ENCODE peak calls at places on chromosomes 3 and 15, in seven cellular contexts. O, H, K, T, B, Q and A are unnamed samples.

GRCh38 chr3:98705694-98706093 is 57.4 kb upstream of the ST3GAL6 start:
- DNase-seq in O (no peak), H (peak), K (no peak), T (no peak), B (no peak), Q (no peak), A (peak)

GRCh38 chr15:39589193-39589814 is 8.4 kb downstream of the THBS1 start:
- DNase-seq in O (no peak), H (no peak), K (peak), T (no peak), B (no peak), Q (no peak), A (peak)

GRCh38 chr3:101780661-101781060 is 1.6 kb downstream of the NXPE3 start:
- DNase-seq in O (peak), H (peak), K (peak), T (no peak), B (no peak), Q (no peak), A (peak)

GRCh38 chr3:45497963-45498362 is 96.6 kb upstream of the LIMD1 start:
- DNase-seq in O (no peak), H (no peak), K (no peak), T (no peak), B (no peak), Q (no peak), A (no peak)

GRCh38 chr3:69359339-69359893 is 26.5 kb downstream of the FRMD4B start:
- DNase-seq in O (no peak), H (no peak), K (no peak), T (no peak), B (no peak), Q (no peak), A (no peak)

GRCh38 chr3:130073582-130073981 is 8.0 kb upstream of the ALG1L2 start:
- DNase-seq in O (no peak), H (no peak), K (no peak), T (no peak), B (no peak), Q (no peak), A (no peak)

GRCh38 chr3:147431746-147432145 is 22.6 kb downstream of the ZIC1 start:
- DNase-seq in O (no peak), H (no peak), K (no peak), T (no peak), B (no peak), Q (no peak), A (peak)

GRCh38 chr3:25235471-25235870 is 192.6 kb upstream of the RARB start:
- DNase-seq in O (no peak), H (no peak), K (no peak), T (no peak), B (no peak), Q (no peak), A (no peak)

GRCh38 chr3:110542552-110543164 is 529.0 kb upstream of the NECTIN3 start:
- DNase-seq in O (no peak), H (no peak), K (no peak), T (no peak), B (no peak), Q (no peak), A (peak)

GRCh38 chr3:64220161-64220560 is 5.1 kb downstream of the PRICKLE2 start:
- DNase-seq in O (no peak), H (peak), K (no peak), T (no peak), B (no peak), Q (no peak), A (peak)

GRCh38 chr3:68892297-68892696 is 40.0 kb downstream of the TAFA4 start:
- DNase-seq in O (no peak), H (no peak), K (no peak), T (no peak), B (no peak), Q (no peak), A (no peak)

GRCh38 chr3:65828706-65829105 is 210.0 kb downstream of the MAGI1 start:
- DNase-seq in O (no peak), H (peak), K (no peak), T (no peak), B (no peak), Q (no peak), A (peak)

GRCh38 chr3:8657804-8658311 is 13.3 kb upstream of the SSUH2 start:
- DNase-seq in O (no peak), H (no peak), K (no peak), T (no peak), B (no peak), Q (no peak), A (no peak)

GRCh38 chr15:93072011-93072410 is 17.0 kb downstream of the RGMA start:
- DNase-seq in O (no peak), H (peak), K (peak), T (no peak), B (no peak), Q (no peak), A (peak)

GRCh38 chr3:11641316-11641682 is 2.4 kb downstream of the VGLL4 start:
- DNase-seq in O (no peak), H (peak), K (no peak), T (no peak), B (no peak), Q (no peak), A (peak)

GRCh38 chr15:63350178-63350621 is 31.4 kb downstream of the CA12 start:
- DNase-seq in O (no peak), H (peak), K (no peak), T (peak), B (no peak), Q (no peak), A (no peak)

DNA sequence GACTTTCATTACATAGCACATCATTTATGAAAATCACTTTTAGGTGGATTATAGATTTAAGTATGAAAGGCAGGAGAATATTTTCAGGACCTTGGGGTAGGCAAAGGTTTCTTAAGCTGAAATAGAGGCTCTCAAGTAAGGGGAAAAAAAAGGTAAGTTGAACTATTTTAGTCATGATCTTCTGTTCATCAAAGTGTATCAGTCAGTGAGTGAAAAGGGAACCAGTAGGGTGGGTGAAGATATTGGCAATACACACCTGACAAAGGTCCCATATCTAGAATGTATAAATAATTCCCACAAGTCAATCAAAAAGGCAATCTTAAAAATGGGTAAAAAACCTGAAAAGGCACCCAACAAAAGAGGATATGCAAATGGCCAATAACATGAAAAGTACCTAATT is 218.6 kb downstream of the KLF13 start:
- DNase-seq in O (no peak), H (no peak), K (no peak), T (no peak), B (no peak), Q (no peak), A (no peak)
- H3K4me3 ChIP-seq in O (no peak), H (no peak), K (no peak), T (no peak), B (no peak), Q (no peak), A (no peak)

GRCh38 chr15:75176404-75176761 is 25.3 kb upstream of the C15orf39 start:
- DNase-seq in O (no peak), H (no peak), K (no peak), T (no peak), B (no peak), Q (no peak), A (no peak)

GRCh38 chr15:75179773-75180140 is 21.9 kb upstream of the C15orf39 start:
- DNase-seq in O (no peak), H (no peak), K (no peak), T (no peak), B (no peak), Q (no peak), A (no peak)

GRCh38 chr15:75178171-75178937 is 23.3 kb upstream of the C15orf39 start:
- DNase-seq in O (no peak), H (no peak), K (no peak), T (peak), B (peak), Q (no peak), A (peak)

GRCh38 chr15:75178938-75179772 is 22.5 kb upstream of the C15orf39 start:
- DNase-seq in O (no peak), H (no peak), K (no peak), T (no peak), B (no peak), Q (no peak), A (no peak)

DNA sequence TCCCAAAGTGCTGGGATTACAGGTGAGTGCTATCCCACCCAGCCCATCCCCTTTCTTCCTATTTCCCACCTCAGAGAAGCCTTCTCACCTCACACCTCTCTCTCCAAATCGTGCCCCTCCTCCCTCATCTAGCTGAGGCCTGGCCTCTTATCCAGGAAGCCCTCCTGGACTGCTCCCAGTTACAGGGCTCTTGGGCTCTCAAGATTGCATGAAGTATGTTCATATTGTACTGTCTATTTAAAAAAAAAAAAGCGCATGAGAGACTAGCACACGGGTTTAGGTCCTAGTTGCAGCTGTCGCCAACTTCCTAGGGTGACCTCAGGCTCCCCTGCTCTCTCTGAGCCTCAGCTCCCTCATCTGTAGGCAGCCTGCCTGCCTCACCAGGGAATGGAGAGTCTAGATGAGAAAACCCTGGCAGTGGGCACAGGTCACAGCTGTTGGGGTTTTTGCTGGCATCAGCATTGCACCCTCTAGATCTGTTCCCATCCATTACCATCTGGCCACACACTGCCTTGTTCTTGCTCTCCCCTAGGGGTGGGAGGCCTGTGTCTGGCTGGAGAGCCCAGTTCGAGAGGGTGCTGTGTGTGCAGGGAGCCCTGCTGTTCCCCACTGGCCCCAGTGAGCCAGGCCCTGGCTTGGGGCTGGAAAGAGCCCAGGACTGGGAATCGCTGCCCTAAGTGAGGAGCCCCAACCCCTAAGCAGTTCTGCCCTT is 24.2 kb upstream of the C15orf39 start:
- DNase-seq in O (no peak), H (no peak), K (no peak), T (no peak), B (no peak), Q (no peak), A (peak)
- TF ChIP-seq CTCF in O (no peak), H (no peak), K (no peak), T (no peak), B (no peak), Q (no peak), A (no peak)

GRCh38 chr3:57164606-57165573 is at the start of gene IL17RD:
- DNase-seq in O (no peak), H (peak), K (no peak), T (peak), B (peak), Q (no peak), A (peak)
- H3K4me3 ChIP-seq in O (peak), H (peak), K (peak), T (peak), B (peak), Q (peak), A (peak)

GRCh38 chr15:88487176-88487795 is 19.8 kb downstream of the MRPS11 start:
- DNase-seq in O (no peak), H (no peak), K (no peak), T (no peak), B (no peak), Q (no peak), A (no peak)

GRCh38 chr15:88490036-88490435 is 22.5 kb downstream of the MRPS11 start:
- DNase-seq in O (no peak), H (no peak), K (no peak), T (no peak), B (no peak), Q (no peak), A (no peak)

GRCh38 chr15:88487796-88488523 is 20.5 kb downstream of the MRPS11 start:
- DNase-seq in O (no peak), H (no peak), K (no peak), T (no peak), B (no peak), Q (no peak), A (no peak)

GRCh38 chr15:88491158-88491557 is 23.6 kb downstream of the MRPS11 start:
- DNase-seq in O (no peak), H (no peak), K (no peak), T (no peak), B (no peak), Q (no peak), A (no peak)

DNA sequence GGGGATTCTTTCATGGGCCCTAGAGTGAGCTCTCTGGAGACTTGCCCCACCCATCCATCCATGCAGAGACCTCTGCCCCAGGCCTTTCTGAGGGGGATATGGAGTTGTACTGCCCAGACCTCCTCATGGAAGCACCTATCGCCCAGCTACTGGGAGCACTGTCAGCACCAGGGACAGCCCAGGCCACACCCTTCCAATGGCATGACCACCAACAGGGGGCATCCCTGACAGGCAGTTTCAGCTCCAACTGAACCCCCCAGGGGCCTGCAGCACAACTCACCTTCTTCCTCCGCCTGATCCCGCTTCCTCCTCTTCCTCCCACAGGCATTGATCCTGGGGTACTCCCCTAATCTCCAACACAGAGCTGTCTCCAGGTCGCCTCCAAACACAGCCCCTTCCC is 21.8 kb downstream of the MRPS11 start:
- DNase-seq in O (no peak), H (no peak), K (no peak), T (no peak), B (no peak), Q (no peak), A (no peak)
- TF ChIP-seq CTCF in O (no peak), H (no peak), K (no peak), T (no peak), B (no peak), Q (no peak), A (no peak)

DNA sequence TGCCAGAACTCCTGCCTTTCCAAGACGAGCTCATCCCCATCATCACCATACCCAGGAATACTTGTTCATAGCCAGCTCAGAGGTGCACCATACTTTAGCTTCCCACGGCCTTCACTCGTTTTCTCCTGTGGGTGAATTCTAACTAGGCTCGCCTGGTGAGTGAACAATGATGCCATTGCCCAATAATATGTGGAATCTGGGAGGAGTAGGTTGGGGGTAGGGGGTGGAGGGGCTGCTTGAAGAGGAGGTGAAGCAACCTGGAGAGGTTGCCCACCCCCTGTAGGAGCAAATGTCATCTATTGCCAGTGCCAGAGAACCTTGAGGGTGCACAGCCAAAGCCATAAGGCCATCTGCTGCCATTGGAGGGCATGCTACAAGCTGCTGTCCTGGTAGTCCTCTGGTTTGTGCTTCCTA is 592 bp upstream of the ZNF445 start:
- DNase-seq in O (no peak), H (no peak), K (no peak), T (no peak), B (no peak), Q (no peak), A (no peak)
- H3K4me3 ChIP-seq in O (peak), H (peak), K (peak), T (peak), B (peak), Q (peak), A (peak)

DNA sequence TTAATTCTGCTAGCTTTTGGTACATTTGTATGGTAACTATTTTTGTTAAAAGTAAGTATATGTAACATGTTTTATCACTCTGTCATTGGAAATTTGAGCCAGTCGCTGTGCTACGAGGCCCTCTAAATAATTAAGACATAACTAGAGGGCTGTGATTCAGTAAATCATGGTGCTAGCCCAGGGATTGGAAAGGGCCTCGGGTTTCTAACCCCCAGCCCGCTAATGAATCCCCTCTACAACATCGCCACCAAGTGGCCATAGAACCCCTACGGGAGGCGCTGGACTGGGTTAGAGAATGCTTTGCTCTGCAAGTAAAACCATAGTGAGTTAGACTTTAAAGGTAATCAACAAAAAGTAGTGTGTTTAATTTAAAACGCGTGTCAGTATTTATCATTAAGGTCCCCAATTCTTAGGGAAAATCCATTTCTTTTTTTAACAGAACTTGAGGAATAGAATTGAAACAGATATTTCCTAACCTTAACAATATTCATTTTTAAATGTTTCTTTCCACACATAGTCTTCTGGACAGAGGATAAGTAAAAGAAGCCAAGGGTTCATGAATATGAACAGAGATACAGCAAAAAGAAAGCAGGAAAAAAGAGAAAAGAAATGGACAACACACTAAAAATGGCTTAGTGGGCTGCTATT is 744.7 kb downstream of the EPHA3 start:
- DNase-seq in O (no peak), H (peak), K (no peak), T (no peak), B (no peak), Q (no peak), A (peak)
- TF ChIP-seq CTCF in O (peak), H (peak), K (no peak), T (peak), B (no peak), Q (no peak), A (peak)

DNA sequence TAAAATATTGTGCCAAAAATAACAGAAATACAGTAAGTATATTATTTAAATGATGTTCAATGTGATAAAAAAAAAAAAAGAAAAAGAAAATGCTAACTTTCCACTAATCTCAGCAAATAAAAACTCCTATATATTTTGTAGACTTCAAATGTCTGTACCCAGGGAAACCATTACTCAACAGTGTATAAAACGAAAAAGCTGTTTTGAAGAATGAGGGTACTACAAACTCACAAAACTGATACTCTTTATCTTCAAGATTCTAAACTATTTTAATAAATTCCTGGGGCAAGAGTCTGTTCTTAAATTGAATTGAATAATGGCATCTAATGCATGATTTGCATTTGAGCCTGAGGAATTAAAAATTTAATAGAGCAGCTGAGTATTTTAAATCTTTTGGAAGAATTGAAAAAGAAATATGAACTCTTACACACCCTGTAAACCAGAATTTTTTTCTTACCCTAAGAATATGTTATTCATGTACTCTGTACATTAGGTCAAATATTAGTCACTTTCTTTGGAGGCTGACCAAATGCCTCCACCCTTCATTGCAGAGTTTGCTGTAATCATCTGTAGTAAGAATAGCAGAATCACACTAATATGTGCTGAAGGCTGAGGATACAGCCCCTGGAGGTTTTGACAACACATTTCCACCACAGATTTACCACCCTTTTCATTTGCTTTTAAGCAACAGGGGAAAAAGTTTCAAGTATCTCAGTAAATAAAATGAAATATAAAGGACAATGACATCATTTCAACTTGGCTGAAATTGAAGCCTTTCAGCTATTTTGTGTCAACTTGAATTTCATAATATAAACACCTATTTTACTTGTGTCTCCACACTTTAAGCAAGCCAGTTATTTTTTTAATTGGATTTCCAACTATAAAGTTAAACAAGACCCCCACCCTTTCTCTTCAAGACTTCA is 79.7 kb downstream of the FBN1 start:
- DNase-seq in O (peak), H (peak), K (no peak), T (no peak), B (no peak), Q (no peak), A (peak)
- H3K4me3 ChIP-seq in O (no peak), H (no peak), K (no peak), T (no peak), B (no peak), Q (no peak), A (no peak)

DNA sequence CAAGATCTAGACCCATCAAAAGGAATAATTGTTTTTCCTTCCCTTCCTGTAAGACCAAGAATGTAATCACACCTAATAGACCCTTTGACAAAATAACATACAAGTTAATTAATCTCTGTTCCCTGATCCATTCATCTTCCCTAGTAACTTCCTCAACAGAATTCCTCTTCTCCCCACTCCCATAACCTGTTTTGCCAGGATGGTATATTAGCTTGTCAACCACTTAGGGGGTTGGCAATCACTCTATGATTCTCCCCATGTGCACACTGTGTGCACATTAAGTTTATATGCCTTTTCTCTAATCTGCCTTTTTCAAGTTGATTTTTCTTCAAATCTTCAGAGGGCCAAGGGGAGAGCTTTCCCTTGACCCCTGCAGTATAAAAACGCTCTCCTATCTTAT is 2.7 kb upstream of the ATP11B start:
- DNase-seq in O (no peak), H (no peak), K (no peak), T (no peak), B (no peak), Q (no peak), A (no peak)
- TF ChIP-seq CTCF in O (no peak), H (no peak), K (no peak), T (no peak), B (no peak), Q (no peak), A (no peak)

DNA sequence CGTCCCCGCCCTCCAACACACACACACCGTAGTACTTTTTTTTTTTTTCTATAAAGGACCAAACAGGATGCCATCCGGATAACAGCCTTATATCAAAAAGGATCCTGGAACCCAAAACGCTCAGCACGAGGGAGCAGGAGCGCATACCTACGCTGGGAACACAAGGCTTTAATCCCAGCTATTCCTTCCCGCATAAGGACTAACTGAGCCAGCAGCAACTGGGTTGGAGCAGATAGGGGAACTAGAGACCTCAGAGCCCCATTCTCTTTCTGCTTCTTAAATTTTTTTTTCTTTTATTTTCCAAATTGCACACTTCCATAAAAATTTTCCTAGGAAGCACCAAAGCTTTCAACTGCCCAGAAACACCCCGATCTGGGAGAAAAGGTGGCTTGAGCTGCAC is 1.3 kb downstream of the TRANK1 start:
- DNase-seq in O (no peak), H (no peak), K (no peak), T (no peak), B (no peak), Q (no peak), A (no peak)
- H3K4me3 ChIP-seq in O (peak), H (peak), K (peak), T (peak), B (peak), Q (peak), A (peak)